ENCODE peak calls at places on chromosome 1, in nine cellular contexts. One of them, this sample, is unnamed.

GRCh38 chr1:41626146-41626545 is 141.7 kb upstream of the EDN2 start:
- DNase-seq in epithelial cell of esophagus: peak; percentile 89
- DNase-seq in effector CD8-positive, alpha-beta T cell: no peak
- DNase-seq in stimulated activated CD8-positive, alpha-beta memory T cell treated with anti-CD3 and anti-CD28 coated beads, Interleukin-15, amount 100 ng/mL, for 24 hours: no peak
- DNase-seq in T47D: no peak
- DNase-seq in glomerular endothelial cell: no peak
- DNase-seq in uterus: no peak
- DNase-seq in NCI-H748 treated with DMSO at 0.1 percent for 48 hours: no peak
- DNase-seq in Daoy: peak; percentile 85
- DNase-seq in this sample: no peak

GRCh38 chr1:37323486-37324377 is 150.6 kb upstream of the ZC3H12A start:
- DNase-seq in Daoy: peak; percentile 16
- DNase-seq in T47D: no peak
- DNase-seq in epithelial cell of esophagus: peak; percentile 16
- DNase-seq in uterus: no peak
- DNase-seq in stimulated activated CD8-positive, alpha-beta memory T cell treated with anti-CD3 and anti-CD28 coated beads, Interleukin-15, amount 100 ng/mL, for 24 hours: no peak
- DNase-seq in effector CD8-positive, alpha-beta T cell: no peak
- DNase-seq in NCI-H748 treated with DMSO at 0.1 percent for 48 hours: peak; percentile 6
- DNase-seq in glomerular endothelial cell: no peak
- DNase-seq in this sample: peak; percentile 36

GRCh38 chr1:192607836-192608235 is 28.1 kb upstream of the RGS13 start:
- DNase-seq in T47D: no peak
- DNase-seq in epithelial cell of esophagus: no peak
- DNase-seq in Daoy: no peak
- DNase-seq in NCI-H748 treated with DMSO at 0.1 percent for 48 hours: no peak
- DNase-seq in stimulated activated CD8-positive, alpha-beta memory T cell treated with anti-CD3 and anti-CD28 coated beads, Interleukin-15, amount 100 ng/mL, for 24 hours: no peak
- DNase-seq in glomerular endothelial cell: no peak
- DNase-seq in effector CD8-positive, alpha-beta T cell: no peak
- DNase-seq in uterus: no peak
- DNase-seq in this sample: no peak

GRCh38 chr1:154534263-154534844 is 24.1 kb downstream of the UBE2Q1 start:
- DNase-seq in T47D: peak; percentile 81
- DNase-seq in stimulated activated CD8-positive, alpha-beta memory T cell treated with anti-CD3 and anti-CD28 coated beads, Interleukin-15, amount 100 ng/mL, for 24 hours: no peak
- DNase-seq in epithelial cell of esophagus: peak; percentile 75
- DNase-seq in uterus: no peak
- DNase-seq in glomerular endothelial cell: no peak
- DNase-seq in Daoy: peak; percentile 43
- DNase-seq in NCI-H748 treated with DMSO at 0.1 percent for 48 hours: peak; percentile 49
- DNase-seq in effector CD8-positive, alpha-beta T cell: no peak
- DNase-seq in this sample: peak; percentile 77

GRCh38 chr1:38889589-38889988 is 8.2 kb upstream of the GJA9 start:
- DNase-seq in stimulated activated CD8-positive, alpha-beta memory T cell treated with anti-CD3 and anti-CD28 coated beads, Interleukin-15, amount 100 ng/mL, for 24 hours: no peak
- DNase-seq in uterus: no peak
- DNase-seq in effector CD8-positive, alpha-beta T cell: no peak
- DNase-seq in epithelial cell of esophagus: no peak
- DNase-seq in NCI-H748 treated with DMSO at 0.1 percent for 48 hours: no peak
- DNase-seq in Daoy: no peak
- DNase-seq in T47D: no peak
- DNase-seq in glomerular endothelial cell: no peak
- DNase-seq in this sample: no peak

GRCh38 chr1:236576004-236576403 is 28.3 kb downstream of the HEATR1 start:
- DNase-seq in T47D: no peak
- DNase-seq in stimulated activated CD8-positive, alpha-beta memory T cell treated with anti-CD3 and anti-CD28 coated beads, Interleukin-15, amount 100 ng/mL, for 24 hours: no peak
- DNase-seq in uterus: no peak
- DNase-seq in glomerular endothelial cell: no peak
- DNase-seq in epithelial cell of esophagus: no peak
- DNase-seq in Daoy: no peak
- DNase-seq in NCI-H748 treated with DMSO at 0.1 percent for 48 hours: no peak
- DNase-seq in effector CD8-positive, alpha-beta T cell: no peak
- DNase-seq in this sample: no peak

GRCh38 chr1:241857131-241857530 is 9.1 kb downstream of the EXO1 start:
- DNase-seq in stimulated activated CD8-positive, alpha-beta memory T cell treated with anti-CD3 and anti-CD28 coated beads, Interleukin-15, amount 100 ng/mL, for 24 hours: no peak
- DNase-seq in uterus: no peak
- DNase-seq in NCI-H748 treated with DMSO at 0.1 percent for 48 hours: no peak
- DNase-seq in glomerular endothelial cell: no peak
- DNase-seq in effector CD8-positive, alpha-beta T cell: no peak
- DNase-seq in T47D: no peak
- DNase-seq in Daoy: no peak
- DNase-seq in epithelial cell of esophagus: no peak
- DNase-seq in this sample: no peak

GRCh38 chr1:200242379-200243041 is 167.3 kb downstream of the ZNF281 start:
- DNase-seq in stimulated activated CD8-positive, alpha-beta memory T cell treated with anti-CD3 and anti-CD28 coated beads, Interleukin-15, amount 100 ng/mL, for 24 hours: no peak
- DNase-seq in effector CD8-positive, alpha-beta T cell: no peak
- DNase-seq in T47D: no peak
- DNase-seq in uterus: peak; percentile 30
- DNase-seq in glomerular endothelial cell: peak; percentile 74
- DNase-seq in Daoy: no peak
- DNase-seq in epithelial cell of esophagus: no peak
- DNase-seq in NCI-H748 treated with DMSO at 0.1 percent for 48 hours: peak; percentile 7
- DNase-seq in this sample: no peak

GRCh38 chr1:61560385-61560784 is 164.6 kb downstream of the TM2D1 start:
- DNase-seq in T47D: no peak
- DNase-seq in uterus: no peak
- DNase-seq in stimulated activated CD8-positive, alpha-beta memory T cell treated with anti-CD3 and anti-CD28 coated beads, Interleukin-15, amount 100 ng/mL, for 24 hours: no peak
- DNase-seq in Daoy: no peak
- DNase-seq in NCI-H748 treated with DMSO at 0.1 percent for 48 hours: no peak
- DNase-seq in glomerular endothelial cell: no peak
- DNase-seq in effector CD8-positive, alpha-beta T cell: no peak
- DNase-seq in epithelial cell of esophagus: no peak
- DNase-seq in this sample: no peak

GRCh38 chr1:213994888-213995287 is 7.1 kb downstream of the PROX1 start:
- DNase-seq in T47D: no peak
- DNase-seq in stimulated activated CD8-positive, alpha-beta memory T cell treated with anti-CD3 and anti-CD28 coated beads, Interleukin-15, amount 100 ng/mL, for 24 hours: no peak
- DNase-seq in uterus: no peak
- DNase-seq in Daoy: no peak
- DNase-seq in NCI-H748 treated with DMSO at 0.1 percent for 48 hours: no peak
- DNase-seq in glomerular endothelial cell: no peak
- DNase-seq in epithelial cell of esophagus: no peak
- DNase-seq in effector CD8-positive, alpha-beta T cell: no peak
- DNase-seq in this sample: no peak

GRCh38 chr1:36586146-36586545 is 103.4 kb upstream of the CSF3R start:
- DNase-seq in Daoy: no peak
- DNase-seq in stimulated activated CD8-positive, alpha-beta memory T cell treated with anti-CD3 and anti-CD28 coated beads, Interleukin-15, amount 100 ng/mL, for 24 hours: no peak
- DNase-seq in uterus: no peak
- DNase-seq in effector CD8-positive, alpha-beta T cell: no peak
- DNase-seq in NCI-H748 treated with DMSO at 0.1 percent for 48 hours: no peak
- DNase-seq in T47D: no peak
- DNase-seq in epithelial cell of esophagus: no peak
- DNase-seq in glomerular endothelial cell: no peak
- DNase-seq in this sample: no peak

GRCh38 chr1:183138301-183138700 is 47.8 kb upstream of the LAMC2 start:
- DNase-seq in effector CD8-positive, alpha-beta T cell: no peak
- DNase-seq in uterus: no peak
- DNase-seq in T47D: no peak
- DNase-seq in epithelial cell of esophagus: peak; percentile 47
- DNase-seq in Daoy: no peak
- DNase-seq in glomerular endothelial cell: no peak
- DNase-seq in stimulated activated CD8-positive, alpha-beta memory T cell treated with anti-CD3 and anti-CD28 coated beads, Interleukin-15, amount 100 ng/mL, for 24 hours: no peak
- DNase-seq in NCI-H748 treated with DMSO at 0.1 percent for 48 hours: no peak
- DNase-seq in this sample: no peak

GRCh38 chr1:241696815-241697639 is 44.9 kb downstream of the WDR64 start:
- DNase-seq in stimulated activated CD8-positive, alpha-beta memory T cell treated with anti-CD3 and anti-CD28 coated beads, Interleukin-15, amount 100 ng/mL, for 24 hours: no peak
- DNase-seq in uterus: no peak
- DNase-seq in effector CD8-positive, alpha-beta T cell: no peak
- DNase-seq in T47D: no peak
- DNase-seq in epithelial cell of esophagus: no peak
- DNase-seq in NCI-H748 treated with DMSO at 0.1 percent for 48 hours: no peak
- DNase-seq in Daoy: no peak
- DNase-seq in glomerular endothelial cell: no peak
- DNase-seq in this sample: no peak

GRCh38 chr1:217274416-217274815 is 356.5 kb downstream of the GPATCH2 start:
- DNase-seq in uterus: no peak
- DNase-seq in T47D: no peak
- DNase-seq in effector CD8-positive, alpha-beta T cell: no peak
- DNase-seq in Daoy: no peak
- DNase-seq in NCI-H748 treated with DMSO at 0.1 percent for 48 hours: no peak
- DNase-seq in stimulated activated CD8-positive, alpha-beta memory T cell treated with anti-CD3 and anti-CD28 coated beads, Interleukin-15, amount 100 ng/mL, for 24 hours: no peak
- DNase-seq in glomerular endothelial cell: no peak
- DNase-seq in epithelial cell of esophagus: no peak
- DNase-seq in this sample: no peak

GRCh38 chr1:114435088-114435715 is 75.8 kb downstream of the TRIM33 start:
- DNase-seq in Daoy: no peak
- DNase-seq in effector CD8-positive, alpha-beta T cell: no peak
- DNase-seq in T47D: no peak
- DNase-seq in uterus: no peak
- DNase-seq in epithelial cell of esophagus: peak; percentile 4
- DNase-seq in stimulated activated CD8-positive, alpha-beta memory T cell treated with anti-CD3 and anti-CD28 coated beads, Interleukin-15, amount 100 ng/mL, for 24 hours: no peak
- DNase-seq in glomerular endothelial cell: no peak
- DNase-seq in NCI-H748 treated with DMSO at 0.1 percent for 48 hours: no peak
- DNase-seq in this sample: no peak

GRCh38 chr1:49102752-49103151 is 326.1 kb upstream of the BEND5 start:
- DNase-seq in stimulated activated CD8-positive, alpha-beta memory T cell treated with anti-CD3 and anti-CD28 coated beads, Interleukin-15, amount 100 ng/mL, for 24 hours: no peak
- DNase-seq in glomerular endothelial cell: no peak
- DNase-seq in effector CD8-positive, alpha-beta T cell: no peak
- DNase-seq in NCI-H748 treated with DMSO at 0.1 percent for 48 hours: no peak
- DNase-seq in T47D: no peak
- DNase-seq in uterus: no peak
- DNase-seq in epithelial cell of esophagus: peak; percentile 3
- DNase-seq in Daoy: peak; percentile 9
- DNase-seq in this sample: no peak

GRCh38 chr1:230883964-230884363 is 15.6 kb upstream of the C1orf198 start:
- DNase-seq in glomerular endothelial cell: no peak
- DNase-seq in NCI-H748 treated with DMSO at 0.1 percent for 48 hours: no peak
- DNase-seq in T47D: no peak
- DNase-seq in uterus: no peak
- DNase-seq in stimulated activated CD8-positive, alpha-beta memory T cell treated with anti-CD3 and anti-CD28 coated beads, Interleukin-15, amount 100 ng/mL, for 24 hours: no peak
- DNase-seq in epithelial cell of esophagus: no peak
- DNase-seq in Daoy: no peak
- DNase-seq in effector CD8-positive, alpha-beta T cell: no peak
- DNase-seq in this sample: no peak

GRCh38 chr1:96416111-96416595 is 305.4 kb upstream of the PTBP2 start:
- DNase-seq in NCI-H748 treated with DMSO at 0.1 percent for 48 hours: no peak
- DNase-seq in effector CD8-positive, alpha-beta T cell: no peak
- DNase-seq in glomerular endothelial cell: peak; percentile 56
- DNase-seq in uterus: peak; percentile 16
- DNase-seq in T47D: no peak
- DNase-seq in epithelial cell of esophagus: peak; percentile 94
- DNase-seq in stimulated activated CD8-positive, alpha-beta memory T cell treated with anti-CD3 and anti-CD28 coated beads, Interleukin-15, amount 100 ng/mL, for 24 hours: no peak
- DNase-seq in Daoy: peak; percentile 98
- DNase-seq in this sample: no peak

GRCh38 chr1:201715801-201716741 is 112.9 kb upstream of the IPO9 start:
- DNase-seq in Daoy: no peak
- DNase-seq in NCI-H748 treated with DMSO at 0.1 percent for 48 hours: no peak
- DNase-seq in epithelial cell of esophagus: no peak
- DNase-seq in T47D: no peak
- DNase-seq in uterus: peak; percentile 17
- DNase-seq in stimulated activated CD8-positive, alpha-beta memory T cell treated with anti-CD3 and anti-CD28 coated beads, Interleukin-15, amount 100 ng/mL, for 24 hours: no peak
- DNase-seq in effector CD8-positive, alpha-beta T cell: no peak
- DNase-seq in glomerular endothelial cell: no peak
- DNase-seq in this sample: no peak

GRCh38 chr1:151653397-151653796 is 41.5 kb downstream of the SNX27 start:
- DNase-seq in uterus: no peak
- DNase-seq in Daoy: peak; percentile 17
- DNase-seq in T47D: no peak
- DNase-seq in stimulated activated CD8-positive, alpha-beta memory T cell treated with anti-CD3 and anti-CD28 coated beads, Interleukin-15, amount 100 ng/mL, for 24 hours: no peak
- DNase-seq in effector CD8-positive, alpha-beta T cell: no peak
- DNase-seq in NCI-H748 treated with DMSO at 0.1 percent for 48 hours: no peak
- DNase-seq in epithelial cell of esophagus: peak; percentile 9
- DNase-seq in glomerular endothelial cell: no peak
- DNase-seq in this sample: no peak

GRCh38 chr1:14915356-14916054 is 238.0 kb upstream of the TMEM51 start:
- DNase-seq in T47D: peak; percentile 37
- DNase-seq in Daoy: peak; percentile 60
- DNase-seq in effector CD8-positive, alpha-beta T cell: no peak
- DNase-seq in glomerular endothelial cell: peak; percentile 7
- DNase-seq in epithelial cell of esophagus: peak; percentile 40
- DNase-seq in uterus: peak; percentile 49
- DNase-seq in NCI-H748 treated with DMSO at 0.1 percent for 48 hours: no peak
- DNase-seq in stimulated activated CD8-positive, alpha-beta memory T cell treated with anti-CD3 and anti-CD28 coated beads, Interleukin-15, amount 100 ng/mL, for 24 hours: peak; percentile 15
- DNase-seq in this sample: peak; percentile 64

GRCh38 chr1:190067592-190067991 is 410.1 kb downstream of the BRINP3 start:
- DNase-seq in T47D: no peak
- DNase-seq in NCI-H748 treated with DMSO at 0.1 percent for 48 hours: no peak
- DNase-seq in stimulated activated CD8-positive, alpha-beta memory T cell treated with anti-CD3 and anti-CD28 coated beads, Interleukin-15, amount 100 ng/mL, for 24 hours: no peak
- DNase-seq in Daoy: peak; percentile 49
- DNase-seq in uterus: no peak
- DNase-seq in epithelial cell of esophagus: peak; percentile 84
- DNase-seq in effector CD8-positive, alpha-beta T cell: no peak
- DNase-seq in glomerular endothelial cell: no peak
- DNase-seq in this sample: peak; percentile 33

GRCh38 chr1:7401814-7402547 is 369.1 kb upstream of the VAMP3 start:
- DNase-seq in NCI-H748 treated with DMSO at 0.1 percent for 48 hours: no peak
- DNase-seq in Daoy: peak; percentile 97
- DNase-seq in stimulated activated CD8-positive, alpha-beta memory T cell treated with anti-CD3 and anti-CD28 coated beads, Interleukin-15, amount 100 ng/mL, for 24 hours: no peak
- DNase-seq in effector CD8-positive, alpha-beta T cell: no peak
- DNase-seq in T47D: peak; percentile 21
- DNase-seq in uterus: no peak
- DNase-seq in glomerular endothelial cell: peak; percentile 60
- DNase-seq in epithelial cell of esophagus: peak; percentile 98
- DNase-seq in this sample: peak; percentile 98

GRCh38 chr1:234606731-234607090 is 3.3 kb downstream of the IRF2BP2 start:
- DNase-seq in epithelial cell of esophagus: no peak
- DNase-seq in Daoy: no peak
- DNase-seq in NCI-H748 treated with DMSO at 0.1 percent for 48 hours: no peak
- DNase-seq in glomerular endothelial cell: no peak
- DNase-seq in stimulated activated CD8-positive, alpha-beta memory T cell treated with anti-CD3 and anti-CD28 coated beads, Interleukin-15, amount 100 ng/mL, for 24 hours: no peak
- DNase-seq in T47D: no peak
- DNase-seq in effector CD8-positive, alpha-beta T cell: no peak
- DNase-seq in uterus: no peak
- DNase-seq in this sample: no peak

GRCh38 chr1:217425528-217425927 is 205.4 kb downstream of the GPATCH2 start:
- DNase-seq in uterus: no peak
- DNase-seq in stimulated activated CD8-positive, alpha-beta memory T cell treated with anti-CD3 and anti-CD28 coated beads, Interleukin-15, amount 100 ng/mL, for 24 hours: no peak
- DNase-seq in epithelial cell of esophagus: no peak
- DNase-seq in T47D: no peak
- DNase-seq in NCI-H748 treated with DMSO at 0.1 percent for 48 hours: no peak
- DNase-seq in glomerular endothelial cell: no peak
- DNase-seq in effector CD8-positive, alpha-beta T cell: no peak
- DNase-seq in Daoy: no peak
- DNase-seq in this sample: no peak

GRCh38 chr1:70041317-70042045 is 163.9 kb downstream of the LRRC40 start:
- DNase-seq in Daoy: no peak
- DNase-seq in T47D: no peak
- DNase-seq in uterus: no peak
- DNase-seq in glomerular endothelial cell: no peak
- DNase-seq in NCI-H748 treated with DMSO at 0.1 percent for 48 hours: no peak
- DNase-seq in stimulated activated CD8-positive, alpha-beta memory T cell treated with anti-CD3 and anti-CD28 coated beads, Interleukin-15, amount 100 ng/mL, for 24 hours: no peak
- DNase-seq in effector CD8-positive, alpha-beta T cell: no peak
- DNase-seq in epithelial cell of esophagus: no peak
- DNase-seq in this sample: no peak

GRCh38 chr1:187794561-187794960 is 965.8 kb downstream of the PLA2G4A start:
- DNase-seq in Daoy: no peak
- DNase-seq in epithelial cell of esophagus: no peak
- DNase-seq in stimulated activated CD8-positive, alpha-beta memory T cell treated with anti-CD3 and anti-CD28 coated beads, Interleukin-15, amount 100 ng/mL, for 24 hours: no peak
- DNase-seq in effector CD8-positive, alpha-beta T cell: no peak
- DNase-seq in NCI-H748 treated with DMSO at 0.1 percent for 48 hours: no peak
- DNase-seq in T47D: no peak
- DNase-seq in uterus: no peak
- DNase-seq in glomerular endothelial cell: no peak
- DNase-seq in this sample: no peak

GRCh38 chr1:3817821-3818597 is 21.7 kb upstream of the LRRC47 start:
- DNase-seq in effector CD8-positive, alpha-beta T cell: no peak
- DNase-seq in Daoy: no peak
- DNase-seq in stimulated activated CD8-positive, alpha-beta memory T cell treated with anti-CD3 and anti-CD28 coated beads, Interleukin-15, amount 100 ng/mL, for 24 hours: no peak
- DNase-seq in epithelial cell of esophagus: no peak
- DNase-seq in NCI-H748 treated with DMSO at 0.1 percent for 48 hours: no peak
- DNase-seq in glomerular endothelial cell: no peak
- DNase-seq in uterus: no peak
- DNase-seq in T47D: no peak
- DNase-seq in this sample: no peak